ENCODE peak calls at places on chromosomes 2 and 18, in six cellular contexts. C is PC-3, N is colonic mucosa, Z is lower lobe of right lung, B is psoas muscle, R is stomach. X is an unnamed sample.

GRCh38 chr18:68722807-68723206 is 7.9 kb upstream of the TMX3 start:
- DNase-seq in R (no peak), C (no peak), B (no peak), Z (no peak), N (no peak), X (no peak)

GRCh38 chr2:206082298-206082843 is 3.6 kb downstream of the INO80D start:
- DNase-seq in N (no peak), Z (no peak), C (no peak), B (no peak), R (no peak), X (no peak)

GRCh38 chr2:196066794-196067382 is 1.7 kb downstream of the DNAH7 start:
- DNase-seq in R (no peak), B (no peak), Z (no peak), N (no peak), C (peak; percentile 65), X (no peak)

GRCh38 chr2:226760412-226761194 is 39.0 kb downstream of the IRS1 start:
- DNase-seq in B (no peak), Z (no peak), R (no peak), N (no peak), C (peak; percentile 65), X (no peak)

GRCh38 chr18:34971313-34971712 is 69.9 kb upstream of the MAPRE2 start:
- DNase-seq in R (no peak), N (no peak), C (peak; percentile 35), Z (no peak), B (no peak), X (no peak)

GRCh38 chr2:95121150-95121494 is 486 bp downstream of the MRPS5 start:
- DNase-seq in Z (no peak), N (no peak), R (no peak), B (no peak), C (peak; percentile 28), X (no peak)

GRCh38 chr18:3458378-3458777 is 8.4 kb downstream of the TGIF1 start:
- DNase-seq in N (no peak), Z (no peak), R (no peak), C (peak; percentile 40), B (no peak), X (no peak)

GRCh38 chr2:235511187-235511661 is 17.4 kb downstream of the AGAP1 start:
- DNase-seq in Z (peak; percentile 63), N (peak; percentile 78), B (no peak), R (no peak), C (peak; percentile 87), X (no peak)

GRCh38 chr2:239061824-239062560 is 214.1 kb downstream of the TWIST2 start:
- DNase-seq in B (no peak), R (peak; percentile 78), Z (peak; percentile 38), C (no peak), N (no peak), X (no peak)

GRCh38 chr2:111219285-111219684 is 98.6 kb downstream of the BCL2L11 start:
- DNase-seq in C (no peak), B (no peak), N (no peak), R (no peak), Z (no peak), X (no peak)

GRCh38 chr18:22663378-22663777 is 245.7 kb upstream of the CTAGE1 start:
- DNase-seq in R (no peak), C (no peak), N (no peak), Z (no peak), B (no peak), X (no peak)

GRCh38 chr2:16615246-16615645 is 50.4 kb downstream of the CYRIA start:
- DNase-seq in B (no peak), R (no peak), C (no peak), Z (no peak), N (no peak), X (no peak)

GRCh38 chr2:159168707-159169106 is 117.8 kb downstream of the WDSUB1 start:
- DNase-seq in R (no peak), Z (no peak), B (no peak), N (no peak), C (peak; percentile 15), X (no peak)

GRCh38 chr2:228556707-228557106 is 375.2 kb upstream of the SPHKAP start:
- DNase-seq in C (peak; percentile 80), R (no peak), N (peak; percentile 63), B (no peak), Z (no peak), X (no peak)

GRCh38 chr2:85796549-85797262 is 42.9 kb downstream of the ATOH8 start:
- DNase-seq in B (no peak), Z (no peak), R (no peak), C (no peak), N (no peak), X (no peak)

GRCh38 chr2:10240911-10241610 is 61.6 kb upstream of the HPCAL1 start:
- DNase-seq in C (no peak), Z (peak; percentile 37), R (no peak), B (no peak), N (no peak), X (no peak)

GRCh38 chr2:40546792-40547191 is 94.9 kb upstream of the SLC8A1 start:
- DNase-seq in R (no peak), N (no peak), Z (no peak), B (no peak), C (no peak), X (no peak)

GRCh38 chr2:237995036-237995435 is 28.2 kb downstream of the UBE2F start:
- DNase-seq in N (no peak), Z (no peak), R (no peak), C (no peak), B (no peak), X (no peak)

GRCh38 chr2:190417045-190417842 is 9.1 kb downstream of the MFSD6 start:
- DNase-seq in R (no peak), N (no peak), B (no peak), Z (no peak), C (no peak), X (no peak)

GRCh38 chr2:85239102-85239501 is 88.7 kb downstream of the TGOLN2 start:
- DNase-seq in N (no peak), Z (no peak), C (no peak), B (no peak), R (no peak), X (no peak)

GRCh38 chr2:132776271-132776670 is 106.3 kb upstream of the LYPD1 start:
- DNase-seq in N (no peak), R (no peak), C (no peak), B (no peak), Z (no peak), X (no peak)

GRCh38 chr2:137380610-137381009 is 583.7 kb upstream of the HNMT start:
- DNase-seq in R (no peak), N (no peak), C (no peak), Z (no peak), B (no peak), X (no peak)

GRCh38 chr18:66377291-66377690 is 226.6 kb downstream of the CDH19 start:
- DNase-seq in B (no peak), C (no peak), R (no peak), Z (no peak), N (no peak), X (no peak)

GRCh38 chr2:101753720-101754490 is 56.4 kb downstream of the MAP4K4 start:
- DNase-seq in R (no peak), Z (no peak), N (no peak), C (no peak), B (no peak), X (no peak)

GRCh38 chr2:144712277-144712944 is 192.5 kb upstream of the ZEB2 start:
- DNase-seq in R (no peak), Z (no peak), B (no peak), N (no peak), C (no peak), X (no peak)

GRCh38 chr2:62382757-62383156 is 123.2 kb downstream of the TMEM17 start:
- DNase-seq in R (no peak), C (no peak), B (no peak), N (no peak), Z (no peak), X (no peak)

GRCh38 chr18:5296706-5297320 is 1.3 kb upstream of the ZBTB14 start:
- DNase-seq in B (peak; percentile 86), N (peak; percentile 71), Z (peak; percentile 90), C (peak; percentile 70), R (peak; percentile 82), X (peak; percentile 44)

GRCh38 chr2:136215449-136215848 is 97.5 kb upstream of the CXCR4 start:
- DNase-seq in C (no peak), B (no peak), Z (no peak), N (no peak), R (no peak), X (no peak)

GRCh38 chr2:136214801-136215200 is 96.9 kb upstream of the CXCR4 start:
- DNase-seq in N (no peak), C (no peak), Z (no peak), R (no peak), B (no peak), X (no peak)

GRCh38 chr2:136213836-136214235 is 95.9 kb upstream of the CXCR4 start:
- DNase-seq in Z (no peak), C (no peak), R (no peak), N (no peak), B (no peak), X (no peak)

GRCh38 chr2:136212426-136213378 is 94.8 kb upstream of the CXCR4 start:
- DNase-seq in N (no peak), B (no peak), R (no peak), Z (no peak), C (no peak), X (no peak)

DNA sequence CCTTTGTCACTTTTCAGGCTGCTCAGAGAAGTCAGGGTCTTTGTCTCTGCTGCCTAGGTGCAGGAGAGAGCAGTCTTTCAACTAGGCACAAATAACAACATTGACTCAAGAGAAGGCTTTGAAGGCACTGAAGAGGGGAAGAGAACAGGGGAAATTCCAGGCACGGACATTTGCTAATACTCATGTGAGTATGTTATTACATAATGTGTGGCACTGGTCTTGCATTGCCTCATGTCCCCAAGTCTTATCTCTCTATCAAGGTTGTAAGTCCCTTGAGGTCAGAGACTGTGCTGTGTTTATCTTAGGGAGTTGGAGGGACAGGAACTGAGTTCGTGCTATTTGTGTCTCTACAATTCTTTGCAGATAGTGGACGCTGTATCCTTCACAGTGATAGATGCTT is 96.3 kb upstream of the CXCR4 start:
- DNase-seq in Z (no peak), B (no peak), R (no peak), C (no peak), N (no peak), X (no peak)
- H3K27ac ChIP-seq in Z (no peak overlapping the region), B (no peak overlapping the region), R (no peak overlapping the region), C (no peak overlapping the region), N (no peak overlapping the region), X (no peak overlapping the region)

GRCh38 chr18:49059028-49059670 is 108.4 kb upstream of the SMAD7 start:
- DNase-seq in C (peak; percentile 3), N (no peak), Z (no peak), B (no peak), R (no peak), X (no peak)
- TF ChIP-seq CTCF in C (peak; percentile 32), N (no peak), Z (peak; percentile 23), B (no peak), R (no peak), X (no peak)

DNA sequence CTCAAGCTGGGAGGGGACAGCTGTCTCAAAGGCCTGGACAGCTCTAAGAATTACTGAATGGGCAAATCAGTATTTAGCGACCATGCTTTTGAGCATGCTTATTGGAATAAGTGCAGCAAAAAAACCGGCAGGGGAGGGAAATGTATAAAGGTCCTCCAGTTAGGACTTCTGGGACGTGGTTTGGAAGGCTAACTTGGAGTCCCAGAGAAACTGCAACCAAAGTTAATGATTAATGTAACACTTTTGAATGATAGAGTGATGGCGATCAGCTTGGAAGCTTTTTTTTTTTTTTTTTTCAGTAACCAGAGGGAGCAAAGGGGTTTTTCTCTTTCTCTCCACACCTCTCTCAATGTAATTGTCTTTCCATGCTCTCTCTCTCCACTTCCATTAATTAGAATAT is 890.6 kb upstream of the POU3F3 start:
- DNase-seq in B (no peak), C (no peak), Z (no peak), N (no peak), R (no peak), X (no peak)
- H3K27ac ChIP-seq in B (no peak overlapping the region), C (no peak overlapping the region), Z (no peak overlapping the region), N (no peak overlapping the region), R (no peak overlapping the region), X (no peak overlapping the region)

GRCh38 chr18:71784777-71785176 is 759.4 kb downstream of the CBLN2 start:
- DNase-seq in B (no peak), R (no peak), C (peak; percentile 46), Z (no peak), N (peak; percentile 20), X (no peak)
- TF ChIP-seq CTCF in B (no peak), R (no peak), C (peak; percentile 53), Z (no peak), N (peak; percentile 18), X (peak; percentile 10)

X was measured in CD4-positive, alpha-beta T cell.